ENCODE peak calls at places on chromosomes 12 and 14, in six cellular contexts. G, B, K, Q, W and D are unnamed samples. For H3K9me3, the result is how much of the 10 kb centered on the place peaks cover.

GRCh38 chr12:126362490-126362889 is 1297.3 kb downstream of the AACS start:
- DNase-seq in W (no peak), B (no peak), Q (no peak), K (no peak), G (no peak), D (no peak)

GRCh38 chr14:33516898-33517436 is 433.9 kb downstream of the EGLN3 start:
- DNase-seq in B (no peak), K (no peak), Q (no peak), W (no peak), G (no peak), D (no peak)

GRCh38 chr12:85016423-85016822 is 19.7 kb downstream of the TSPAN19 start:
- DNase-seq in B (no peak), W (no peak), Q (no peak), K (peak), G (peak), D (no peak)

GRCh38 chr14:22084393-22085281 is 411.0 kb upstream of the OR4E1 start:
- DNase-seq in K (peak), B (peak), G (peak), Q (no peak), W (no peak), D (no peak)

GRCh38 chr12:53207042-53207441 is at the start of gene ITGB7:
- DNase-seq in B (no peak), W (peak), G (no peak), Q (peak), K (no peak), D (no peak)

GRCh38 chr12:127559349-127560040 is 707.5 kb upstream of the TMEM132C start:
- DNase-seq in W (peak), B (peak), G (peak), Q (no peak), K (peak), D (no peak)

GRCh38 chr12:109999649-109999971 is 380 bp downstream of the ANKRD13A start:
- DNase-seq in Q (no peak), W (peak), G (no peak), B (no peak), K (no peak), D (peak)

GRCh38 chr12:6867407-6868210 is at the start of gene TPI1:
- DNase-seq in G (peak), Q (peak), W (peak), K (peak), B (peak), D (peak)

GRCh38 chr14:100138082-100138787 is 21.2 kb downstream of the DEGS2 start:
- DNase-seq in Q (no peak), G (no peak), K (no peak), B (no peak), W (no peak), D (no peak)

GRCh38 chr14:35140718-35141581 is 18.6 kb downstream of the PRORP start:
- DNase-seq in B (no peak), W (no peak), G (no peak), Q (no peak), K (peak), D (no peak)

GRCh38 chr12:79366374-79366773 is 324.4 kb downstream of the PAWR start:
- DNase-seq in W (no peak), Q (no peak), B (no peak), G (no peak), K (no peak), D (no peak)

GRCh38 chr12:105064564-105065222 is 19.6 kb downstream of the ALDH1L2 start:
- DNase-seq in W (no peak), Q (no peak), B (no peak), K (peak), G (no peak), D (no peak)

GRCh38 chr12:67025543-67026114 is 243.5 kb upstream of the CAND1 start:
- DNase-seq in W (no peak), K (peak), Q (peak), G (peak), B (peak), D (no peak)

GRCh38 chr12:96294831-96295230 is 100.7 kb downstream of the ELK3 start:
- DNase-seq in W (no peak), Q (no peak), G (no peak), K (peak), B (no peak), D (no peak)

GRCh38 chr12:121538699-121539061 is 42.1 kb downstream of the KDM2B start:
- DNase-seq in Q (no peak), K (peak), W (no peak), B (peak), G (peak), D (no peak)

GRCh38 chr14:55451398-55451797 is 11.0 kb upstream of the TBPL2 start:
- DNase-seq in W (no peak), Q (no peak), B (no peak), K (no peak), G (no peak), D (no peak)

GRCh38 chr14:52268191-52269061 is 928 bp downstream of the PTGDR start:
- DNase-seq in W (no peak), G (no peak), B (no peak), Q (peak), K (no peak), D (peak)

GRCh38 chr12:53538209-53538689 is 31.0 kb upstream of the NPFF start:
- DNase-seq in G (peak), B (no peak), Q (no peak), W (no peak), K (no peak), D (no peak)

GRCh38 chr12:11347810-11348209 is 37.6 kb upstream of the PRB4 start:
- DNase-seq in G (no peak), B (no peak), W (no peak), Q (no peak), K (no peak), D (no peak)

DNA sequence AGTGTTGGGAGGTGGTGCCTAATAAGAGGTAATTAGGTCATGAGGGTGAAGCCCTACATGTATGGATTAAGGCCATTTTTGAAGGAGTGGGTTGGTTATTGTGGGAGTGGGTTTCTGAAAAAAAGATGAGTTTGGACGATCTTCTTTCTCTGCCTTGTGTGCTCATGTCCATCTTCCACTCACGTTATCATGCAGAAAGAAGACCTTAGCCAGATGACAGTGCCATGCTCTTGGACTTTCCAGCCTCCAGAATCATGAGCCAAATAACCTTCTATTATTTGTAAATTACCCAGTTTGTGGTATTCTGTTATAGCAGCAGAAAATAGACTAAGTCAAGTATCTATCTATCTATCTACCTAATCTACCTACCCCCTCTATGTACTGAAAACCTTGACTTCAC is 71.9 kb downstream of the SDR9C7 start:
- DNase-seq in G (no peak), W (no peak), Q (no peak), K (no peak), B (no peak), D (no peak)
- H3K9me3 ChIP-seq in G (half or more), W (under half), Q (under half), K (under half), B (under half), D (under half)

GRCh38 chr12:24742378-24742777 is 206.5 kb downstream of the BCAT1 start:
- DNase-seq in B (no peak), K (no peak), Q (no peak), W (peak), G (no peak), D (no peak)
- H3K27ac ChIP-seq in B (no peak), K (no peak), Q (no peak), W (no peak), G (no peak), D (no peak)

GRCh38 chr12:73067616-73068015 is 795.4 kb downstream of the TRHDE start:
- DNase-seq in B (no peak), G (no peak), W (no peak), Q (no peak), K (no peak), D (peak)

DNA sequence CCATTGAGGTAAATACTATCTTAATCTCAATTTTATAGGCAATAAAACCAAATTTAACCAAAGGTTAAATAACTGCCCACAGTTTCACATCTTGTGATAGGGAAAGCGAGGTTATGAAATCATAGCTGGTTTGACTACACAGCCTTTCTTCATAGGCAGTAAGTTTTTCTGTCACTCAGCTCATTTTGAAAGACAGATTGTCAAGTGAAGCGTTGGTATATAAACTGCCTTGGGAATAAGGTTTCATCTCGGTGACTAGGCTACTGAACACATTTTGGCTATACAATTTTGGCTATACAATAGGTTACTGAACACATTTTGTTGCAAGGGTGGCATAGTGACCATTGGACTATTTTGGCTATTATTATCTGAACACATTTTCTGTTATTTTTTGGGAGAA is 793.7 kb downstream of the TRHDE start:
- DNase-seq in B (no peak), G (no peak), K (no peak), W (no peak), Q (no peak), D (no peak)
- H3K9me3 ChIP-seq in B (under half), G (under half), K (under half), W (under half), Q (under half), D (under half)

GRCh38 chr14:98170580-98170979 is 1101.4 kb downstream of the BCL11B start:
- DNase-seq in K (no peak), B (no peak), Q (no peak), W (no peak), G (no peak), D (no peak)

GRCh38 chr14:98167702-98168101 is 1104.3 kb downstream of the BCL11B start:
- DNase-seq in B (no peak), G (no peak), K (no peak), W (no peak), Q (peak), D (no peak)

GRCh38 chr14:98168196-98168985 is 1103.6 kb downstream of the BCL11B start:
- DNase-seq in G (no peak), Q (no peak), K (no peak), W (no peak), B (no peak), D (no peak)

GRCh38 chr14:98167253-98167652 is 1104.7 kb downstream of the BCL11B start:
- DNase-seq in G (no peak), K (no peak), W (no peak), B (no peak), Q (no peak), D (no peak)

DNA sequence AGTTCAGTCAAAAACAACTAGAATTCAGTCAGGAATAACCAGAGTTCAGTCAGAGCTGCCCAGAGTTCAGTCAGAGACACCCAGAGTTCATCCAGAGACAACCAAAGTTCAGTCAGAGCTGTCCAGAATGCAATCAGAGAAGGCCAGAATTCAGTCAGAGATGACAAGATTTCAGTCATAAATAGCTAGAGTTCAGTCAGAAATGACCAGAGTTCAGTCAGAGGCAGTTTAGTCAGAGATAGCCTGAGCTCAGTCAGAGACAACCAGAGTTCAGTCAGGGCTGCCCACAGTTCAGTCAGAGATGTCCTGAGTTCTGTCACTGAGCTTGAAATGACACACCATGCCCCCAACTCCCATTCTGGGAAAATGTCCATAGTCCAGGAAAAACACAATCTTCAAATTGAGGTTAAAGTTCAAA is 1102.8 kb downstream of the BCL11B start:
- DNase-seq in Q (no peak), B (no peak), W (no peak), G (no peak), K (no peak), D (no peak)
- H3K27ac ChIP-seq in Q (no peak), B (no peak), W (no peak), G (no peak), K (no peak), D (no peak)

GRCh38 chr12:2016862-2017723 is 12.8 kb upstream of the DCP1B start:
- DNase-seq in K (peak), Q (no peak), B (no peak), G (no peak), W (no peak), D (no peak)

GRCh38 chr12:2013527-2014223 is 9.4 kb upstream of the DCP1B start:
- DNase-seq in Q (no peak), B (no peak), K (no peak), W (no peak), G (no peak), D (peak)

GRCh38 chr12:2017724-2018337 is 13.6 kb upstream of the DCP1B start:
- DNase-seq in G (no peak), B (no peak), W (no peak), K (no peak), Q (no peak), D (peak)

GRCh38 chr12:2019126-2019525 is 14.9 kb upstream of the DCP1B start:
- DNase-seq in B (no peak), Q (no peak), K (no peak), G (no peak), W (no peak), D (no peak)

DNA sequence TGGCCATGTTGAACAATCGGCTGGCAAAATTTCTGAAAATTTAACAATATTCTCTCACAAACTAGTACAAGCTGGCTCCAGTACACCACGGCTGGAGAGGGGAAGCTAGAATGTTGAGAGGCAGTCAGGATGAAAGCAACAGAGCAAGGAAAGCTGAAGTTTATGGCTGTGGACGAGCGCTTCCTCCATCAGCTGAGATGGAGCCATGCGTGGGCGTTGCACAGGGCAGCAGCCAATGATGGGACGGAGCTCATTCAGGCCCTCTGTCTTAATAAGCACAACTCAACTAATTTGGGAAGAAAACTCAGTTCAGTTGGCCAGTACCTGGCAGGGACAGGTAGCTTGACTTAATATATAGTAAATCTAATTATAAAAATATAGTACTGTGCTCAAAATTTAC is 14.1 kb upstream of the DCP1B start:
- DNase-seq in G (no peak), K (no peak), B (no peak), W (no peak), Q (no peak), D (peak)
- H3K9me3 ChIP-seq in G (under half), K (under half), B (under half), W (under half), Q (under half), D (under half)

DNA sequence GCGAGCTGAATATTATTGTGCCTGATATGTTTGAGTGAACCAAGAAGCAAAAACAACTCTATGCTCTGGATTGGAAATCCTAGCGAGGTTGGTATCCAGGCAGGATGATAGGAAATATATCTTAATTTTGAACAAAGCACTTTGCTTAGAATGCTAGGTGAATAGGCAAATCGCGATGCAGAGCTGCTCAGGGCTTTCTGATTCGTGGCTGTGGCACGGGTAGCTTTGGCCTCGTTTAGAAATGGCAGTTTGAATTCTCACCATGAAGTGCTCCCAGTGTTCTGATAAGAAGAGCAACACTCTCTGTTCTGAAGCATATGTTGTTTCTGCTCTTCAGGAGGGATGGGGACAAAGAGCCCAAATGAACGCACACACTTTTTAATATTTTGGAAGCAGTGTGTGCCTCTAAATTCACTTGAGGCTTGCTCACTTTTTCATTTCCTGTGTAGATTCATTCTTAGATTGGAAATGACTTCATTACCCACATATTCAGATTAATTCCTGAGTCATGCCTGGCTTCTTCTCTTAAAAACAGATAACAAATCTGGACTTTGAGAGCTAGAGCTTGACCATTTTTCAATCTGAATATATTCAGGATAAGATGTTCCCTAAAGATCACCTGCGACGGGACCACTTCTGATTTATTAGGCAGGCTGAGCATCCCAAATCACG is 200.9 kb downstream of the RPAP3 start:
- DNase-seq in W (no peak), K (no peak), Q (no peak), B (no peak), G (no peak), D (no peak)
- H3K27ac ChIP-seq in W (peak), K (no peak), Q (no peak), B (no peak), G (no peak), D (no peak)